ENCODE peak calls at places on chromosomes 6 and 20, in four cellular contexts. T, E, N and Q are unnamed samples.

GRCh38 chr6:157323114-157323923 is at the start of gene TMEM242:
- DNase-seq in T (peak; percentile 89), E (peak; percentile 97), N (peak; percentile 89), Q (peak; percentile 93)

GRCh38 chr6:39733704-39734103 is 8.5 kb upstream of the KIF6 start:
- DNase-seq in T (no peak), E (no peak), N (no peak), Q (no peak)

GRCh38 chr20:44704551-44704971 is 10.6 kb upstream of the CCN5 start:
- DNase-seq in T (no peak), E (no peak), N (no peak), Q (no peak)

GRCh38 chr20:17688965-17689364 is 6.9 kb upstream of the RRBP1 start:
- DNase-seq in T (no peak), E (no peak), N (no peak), Q (no peak)

GRCh38 chr6:25267662-25268061 is 11.5 kb upstream of the CARMIL1 start:
- DNase-seq in T (no peak), E (no peak), N (no peak), Q (no peak)

GRCh38 chr6:112780498-112781096 is 433.5 kb downstream of the RFPL4B start:
- DNase-seq in T (peak; percentile 50), E (peak; percentile 79), N (peak; percentile 76), Q (peak; percentile 73)

GRCh38 chr6:938271-939046 is 245.5 kb upstream of the EXOC2 start:
- DNase-seq in T (no peak), E (no peak), N (no peak), Q (peak; percentile 35)

GRCh38 chr6:157452096-157452495 is 71.1 kb downstream of the ZDHHC14 start:
- DNase-seq in T (no peak), E (no peak), N (no peak), Q (no peak)

GRCh38 chr20:31608256-31608980 is 3.3 kb downstream of the ID1 start:
- DNase-seq in T (peak; percentile 81), E (peak; percentile 82), N (peak; percentile 100), Q (peak; percentile 95)

GRCh38 chr6:21496749-21497148 is 96.8 kb upstream of the SOX4 start:
- DNase-seq in T (peak; percentile 57), E (no peak), N (no peak), Q (no peak)

GRCh38 chr20:21251278-21251677 is 51.9 kb upstream of the XRN2 start:
- DNase-seq in T (no peak), E (no peak), N (no peak), Q (no peak)

GRCh38 chr20:5268449-5268848 is 48.3 kb downstream of the PROKR2 start:
- DNase-seq in T (no peak), E (no peak), N (no peak), Q (no peak)

GRCh38 chr20:36605309-36606170 is at the start of gene RAB5IF:
- DNase-seq in T (peak; percentile 96), E (peak; percentile 99), N (peak; percentile 99), Q (peak; percentile 100)

GRCh38 chr6:148983986-148984385 is 237.2 kb downstream of the UST start:
- DNase-seq in T (no peak), E (no peak), N (no peak), Q (no peak)

GRCh38 chr6:84910881-84911607 is 146.6 kb upstream of the TBX18 start:
- DNase-seq in T (no peak), E (no peak), N (peak; percentile 12), Q (no peak)

DNA sequence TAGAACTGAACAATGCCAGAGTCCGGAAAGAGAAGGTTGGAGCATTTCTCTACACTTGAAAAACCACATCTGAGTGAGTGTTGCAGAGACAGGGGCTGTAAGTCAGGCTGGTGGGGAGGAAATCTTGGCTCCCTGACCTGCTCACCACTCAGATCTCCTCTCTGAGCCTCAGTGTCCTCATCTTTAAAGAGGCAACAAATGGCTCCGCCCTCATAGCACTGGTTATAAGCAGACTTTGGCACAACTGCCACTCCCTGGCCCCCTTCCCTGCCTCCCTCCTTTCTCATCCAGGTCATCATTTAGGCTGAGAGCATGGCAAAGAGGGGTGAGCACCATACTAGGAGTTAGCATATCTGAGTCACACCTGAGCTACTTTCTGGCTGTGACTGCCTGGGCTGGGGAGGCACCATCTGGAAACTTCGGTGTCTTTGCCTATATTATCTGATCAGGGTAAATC is 10.6 kb downstream of the SIRPG start:
- DNase-seq in T (no peak), E (no peak), N (no peak), Q (no peak)
- TF ChIP-seq FOXJ3 in T (no peak), E (no peak), N (no peak), Q (no peak)

GRCh38 chr6:138307352-138307751 is 70.4 kb upstream of the SMIM28 start:
- DNase-seq in T (no peak), E (no peak), N (no peak), Q (no peak)
- TF ChIP-seq MAX in T (no peak), E (no peak), N (no peak), Q (no peak)

DNA sequence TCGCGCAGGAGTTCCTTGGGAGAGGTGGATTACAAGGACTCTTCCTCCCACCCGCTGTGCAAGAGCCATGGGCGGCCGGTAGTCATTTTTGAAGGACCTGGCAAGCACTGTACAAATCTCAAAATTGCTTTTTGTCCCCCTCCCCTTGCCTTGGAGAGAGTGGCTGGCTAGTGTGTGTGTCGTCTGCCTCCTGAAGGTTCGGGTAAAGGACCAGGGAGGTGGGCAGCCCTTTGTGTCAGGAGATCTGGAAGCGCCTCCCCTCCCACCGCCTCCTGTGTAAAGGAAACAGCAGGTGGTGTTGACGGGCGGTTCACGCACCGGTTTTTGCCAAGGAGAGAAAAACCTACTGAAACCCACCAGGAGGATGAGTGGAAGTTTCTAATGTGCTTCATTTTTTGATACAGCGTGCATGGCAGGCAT is 1.2 kb downstream of the ENTPD6 start:
- DNase-seq in T (no peak), E (no peak), N (no peak), Q (no peak)
- TF ChIP-seq FOXJ3 in T (no peak), E (no peak), N (no peak), Q (no peak)

GRCh38 chr6:134115715-134116074 is 63.3 kb upstream of the SLC2A12 start:
- DNase-seq in T (peak; percentile 22), E (no peak), N (no peak), Q (no peak)

GRCh38 chr6:134106702-134107101 is 54.3 kb upstream of the SLC2A12 start:
- DNase-seq in T (no peak), E (no peak), N (no peak), Q (no peak)

GRCh38 chr6:134114918-134115714 is 62.7 kb upstream of the SLC2A12 start:
- DNase-seq in T (no peak), E (no peak), N (no peak), Q (no peak)

GRCh38 chr6:134114489-134114888 is 62.1 kb upstream of the SLC2A12 start:
- DNase-seq in T (no peak), E (no peak), N (no peak), Q (no peak)

GRCh38 chr6:134111062-134111677 is 58.7 kb upstream of the SLC2A12 start:
- DNase-seq in T (peak; percentile 64), E (peak; percentile 83), N (peak; percentile 82), Q (peak; percentile 34)
- TF ChIP-seq MAX in T (no peak), E (no peak), N (no peak), Q (no peak)

DNA sequence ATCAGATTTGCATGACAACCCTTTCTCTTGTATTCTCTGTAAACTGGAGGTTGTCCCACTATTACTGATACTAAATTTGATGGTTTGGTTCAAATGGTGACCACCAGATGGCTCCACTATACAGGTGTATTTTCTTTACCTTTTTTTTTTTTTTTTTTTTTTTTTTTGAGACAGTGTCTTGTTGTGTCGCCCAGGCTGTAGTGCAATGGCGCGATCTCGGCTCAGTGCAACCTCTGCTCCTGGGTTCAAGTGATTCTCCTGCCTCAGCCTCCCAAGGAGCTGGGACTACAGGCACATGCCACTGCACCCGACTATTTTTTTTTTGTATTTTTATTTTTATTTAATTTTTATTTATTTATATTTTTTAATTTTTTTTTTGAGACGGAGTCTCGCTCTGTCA is 6.6 kb upstream of the WTAP start:
- DNase-seq in T (peak; percentile 25), E (peak; percentile 67), N (peak; percentile 82), Q (no peak)
- TF ChIP-seq FOXJ3 in T (no peak), E (no peak), N (no peak), Q (no peak)

GRCh38 chr6:38353310-38354032 is 286.3 kb downstream of the BTBD9 start:
- DNase-seq in T (no peak), E (no peak), N (no peak), Q (no peak)

GRCh38 chr6:38352636-38353035 is 287.1 kb downstream of the BTBD9 start:
- DNase-seq in T (no peak), E (no peak), N (no peak), Q (no peak)

GRCh38 chr6:38355519-38355918 is 284.2 kb downstream of the BTBD9 start:
- DNase-seq in T (no peak), E (no peak), N (no peak), Q (no peak)

GRCh38 chr6:38354033-38354373 is 285.7 kb downstream of the BTBD9 start:
- DNase-seq in T (no peak), E (no peak), N (no peak), Q (no peak)

GRCh38 chr6:38354905-38355304 is 284.8 kb downstream of the BTBD9 start:
- DNase-seq in T (no peak), E (no peak), N (no peak), Q (no peak)
- TF ChIP-seq MAX in T (no peak), E (no peak), N (no peak), Q (no peak)

GRCh38 chr6:53975966-53976610 is 135.2 kb upstream of the MLIP start:
- DNase-seq in T (no peak), E (no peak), N (no peak), Q (no peak)

GRCh38 chr6:53984163-53984562 is 127.1 kb upstream of the MLIP start:
- DNase-seq in T (no peak), E (no peak), N (peak; percentile 15), Q (no peak)

GRCh38 chr6:53983301-53983700 is 127.9 kb upstream of the MLIP start:
- DNase-seq in T (no peak), E (no peak), N (no peak), Q (no peak)

GRCh38 chr6:53982361-53983050 is 128.7 kb upstream of the MLIP start:
- DNase-seq in T (no peak), E (no peak), N (no peak), Q (no peak)

DNA sequence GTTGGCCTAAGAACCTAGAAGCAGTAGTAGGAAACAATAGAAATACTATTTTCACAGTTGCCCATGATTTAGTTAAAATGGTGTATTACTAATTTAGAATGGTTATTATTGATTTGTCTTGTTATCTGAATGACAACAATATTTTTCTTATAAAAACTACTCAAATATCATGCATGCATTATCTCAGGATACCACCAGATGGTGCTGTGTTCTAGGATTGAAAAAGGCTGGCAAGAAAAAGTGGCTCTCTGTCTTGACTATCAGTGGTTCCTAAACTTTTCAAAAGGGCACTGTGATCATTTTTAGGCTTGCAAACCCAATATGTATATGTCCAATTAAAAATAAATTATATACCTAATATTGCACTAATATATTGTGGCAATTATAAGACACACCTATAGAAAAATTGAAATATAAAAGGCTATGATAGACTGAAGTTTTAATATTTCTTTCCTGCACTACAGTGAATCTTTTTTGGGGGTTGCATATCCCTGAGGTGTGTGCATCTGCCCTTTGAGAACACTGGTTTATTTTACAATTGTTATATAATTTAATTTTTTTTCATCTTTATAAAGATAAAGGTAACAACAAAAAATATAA is 131.7 kb upstream of the MLIP start:
- DNase-seq in T (peak; percentile 23), E (peak; percentile 37), N (peak; percentile 43), Q (no peak)
- TF ChIP-seq FOXJ3 in T (no peak), E (no peak), N (no peak), Q (no peak)